ENCODE peak calls at places on chromosomes 13 and 19, in four cellular contexts. H is GM12865, G is HFFc6, N is uterus. E is an unnamed sample.

GRCh38 chr19:58563034-58563573 is 4.7 kb upstream of the UBE2M start:
- DNase-seq in N (no peak), H (peak), G (no peak), E (no peak)

GRCh38 chr19:28159065-28159464 is 1053.9 kb downstream of the UQCRFS1 start:
- DNase-seq in H (no peak), G (no peak), N (no peak), E (no peak)

GRCh38 chr19:38247734-38248268 is 8.4 kb downstream of the PPP1R14A start:
- DNase-seq in G (no peak), H (no peak), N (no peak), E (no peak)

GRCh38 chr19:6744381-6745288 is 5.2 kb downstream of the TRIP10 start:
- DNase-seq in G (peak), H (no peak), N (peak), E (peak)

GRCh38 chr19:6767357-6768235 is at the start of gene SH2D3A:
- DNase-seq in H (peak), G (no peak), N (peak), E (peak)

GRCh38 chr13:100389617-100390016 is 199.0 kb downstream of the GGACT start:
- DNase-seq in G (no peak), H (peak), N (no peak), E (no peak)

GRCh38 chr19:35960432-35960972 is 24.3 kb downstream of the LRFN3 start:
- DNase-seq in G (no peak), H (no peak), N (no peak), E (no peak)

GRCh38 chr13:24178847-24179845 is 18.6 kb downstream of the SPATA13 start:
- DNase-seq in N (no peak), H (no peak), G (peak), E (no peak)

GRCh38 chr13:67230243-67230773 is at the start of gene PCDH9:
- DNase-seq in N (peak), H (peak), G (peak), E (peak)

GRCh38 chr13:112686987-112687386 is 2.9 kb upstream of the ATP11A start:
- DNase-seq in H (no peak), N (no peak), G (no peak), E (no peak)

GRCh38 chr13:29595380-29596063 is at the start of gene SLC7A1:
- DNase-seq in G (peak), N (peak), H (peak), E (peak)

GRCh38 chr13:41263261-41263971 is at the start of gene MTRF1:
- DNase-seq in G (peak), H (peak), N (peak), E (peak)

GRCh38 chr19:34350161-34350561 is 14.8 kb upstream of the GPI start:
- DNase-seq in G (no peak), N (no peak), H (peak), E (no peak)

GRCh38 chr19:55452381-55453325 is 8.8 kb downstream of the ISOC2 start:
- DNase-seq in N (peak), H (peak), G (peak), E (peak)

GRCh38 chr13:104683789-104684188 is 1617.6 kb upstream of the SLC10A2 start:
- DNase-seq in N (no peak), H (no peak), G (no peak), E (no peak)

GRCh38 chr13:82627183-82627582 is 1255.1 kb downstream of the SLITRK1 start:
- DNase-seq in H (no peak), G (peak), N (no peak), E (no peak)

GRCh38 chr19:18053571-18054219 is 33.0 kb downstream of the IL12RB1 start:
- DNase-seq in G (peak), N (no peak), H (no peak), E (no peak)

GRCh38 chr13:97261254-97262015 is 39.3 kb downstream of the MBNL2 start:
- DNase-seq in N (no peak), G (no peak), H (peak), E (no peak)

GRCh38 chr19:34366670-34367423 is 1.9 kb downstream of the GPI start:
- DNase-seq in H (no peak), G (peak), N (no peak), E (peak)

GRCh38 chr13:20366056-20366455 is 133.9 kb upstream of the GJB6 start:
- DNase-seq in G (no peak), H (no peak), N (no peak), E (no peak)

GRCh38 chr13:50104493-50104892 is 89.2 kb downstream of the KCNRG start:
- DNase-seq in G (peak), N (no peak), H (no peak), E (peak)

GRCh38 chr13:36918246-36919060 is 1.6 kb downstream of the SMAD9 start:
- DNase-seq in N (no peak), G (peak), H (peak), E (no peak)

GRCh38 chr13:113150545-113151365 is 7.7 kb upstream of the PROZ start:
- DNase-seq in H (no peak), G (no peak), N (no peak), E (no peak)

GRCh38 chr13:21616880-21617279 is 12.9 kb upstream of the MICU2 start:
- DNase-seq in H (no peak), G (no peak), N (no peak), E (no peak)

GRCh38 chr13:51313619-51314018 is 25.9 kb upstream of the SERPINE3 start:
- DNase-seq in G (no peak), N (no peak), H (no peak), E (no peak)

GRCh38 chr19:1424182-1424955 is 13.8 kb upstream of the RPS15 start:
- DNase-seq in H (no peak), G (no peak), N (no peak), E (no peak)

GRCh38 chr19:32219881-32220552 is 125.4 kb upstream of the ZNF507 start:
- DNase-seq in N (no peak), G (no peak), H (no peak), E (no peak)

GRCh38 chr19:3575260-3575741 is 2.6 kb downstream of the HMG20B start:
- DNase-seq in H (peak), G (no peak), N (no peak), E (no peak)

GRCh38 chr13:107365466-107366215 is 797.7 kb upstream of the ARGLU1 start:
- DNase-seq in G (no peak), N (no peak), H (no peak), E (peak)